ENCODE peak calls at places on chromosomes 7 and 10, in nine cellular contexts. S is GM06990, A is adrenal gland, D is choroid plexus epithelial cell, F is K562, P is OCI-LY7, Z is PC-9, R is brain microvascular endothelial cell, X is mammary epithelial cell. W is an unnamed sample.

GRCh38 chr7:32890553-32891045 is 961 bp downstream of the KBTBD2 start:
- DNase-seq in S (peak; percentile 22), D (peak; percentile 87), Z (peak; percentile 69), P (peak; percentile 73), R (peak; percentile 62), F (no peak), X (peak; percentile 69), A (no peak), W (peak; percentile 76)

GRCh38 chr10:95867866-95868265 is 39.9 kb upstream of the CC2D2B start:
- DNase-seq in A (no peak), D (no peak), P (no peak), X (no peak), F (no peak), R (no peak), S (no peak), Z (no peak), W (no peak)

GRCh38 chr7:48035967-48036478 is 680 bp downstream of the C7orf57 start:
- DNase-seq in A (peak; percentile 24), R (peak; percentile 15), F (no peak), P (no peak), S (peak; percentile 14), X (peak; percentile 17), Z (no peak), D (peak; percentile 54), W (peak; percentile 19)

GRCh38 chr7:37109853-37110252 is 338.8 kb downstream of the ELMO1 start:
- DNase-seq in F (no peak), D (no peak), Z (no peak), R (no peak), S (no peak), X (no peak), P (no peak), A (peak; percentile 45), W (no peak)

GRCh38 chr7:145169908-145170307 is 334.1 kb upstream of the TPK1 start:
- DNase-seq in P (peak; percentile 18), R (no peak), A (no peak), F (no peak), S (no peak), Z (no peak), X (no peak), D (peak; percentile 39), W (peak; percentile 23)

GRCh38 chr10:77350711-77351119 is 286.9 kb downstream of the KCNMA1 start:
- DNase-seq in X (peak; percentile 98), R (peak; percentile 100), P (no peak), F (peak; percentile 52), D (peak; percentile 98), A (peak; percentile 80), Z (peak; percentile 93), S (no peak), W (peak; percentile 98)

GRCh38 chr7:151345576-151345975 is 4.0 kb downstream of the NUB1 start:
- DNase-seq in P (no peak), X (no peak), D (no peak), S (no peak), A (no peak), R (no peak), F (no peak), Z (no peak), W (no peak)

GRCh38 chr7:5695037-5695708 is 86.3 kb downstream of the RNF216 start:
- DNase-seq in D (peak; percentile 90), X (peak; percentile 69), P (peak; percentile 24), S (peak; percentile 83), Z (no peak), A (no peak), F (no peak), R (peak; percentile 85), W (peak; percentile 26)

GRCh38 chr10:19816420-19817250 is at the start of gene PLXDC2:
- DNase-seq in P (no peak), S (no peak), Z (no peak), X (peak; percentile 47), A (peak; percentile 56), D (peak; percentile 73), R (peak; percentile 45), F (no peak), W (peak; percentile 74)

GRCh38 chr10:73655990-73656298 is at the start of gene SYNPO2L:
- DNase-seq in X (no peak), F (no peak), Z (no peak), R (no peak), D (no peak), S (no peak), A (no peak), P (no peak), W (no peak)

GRCh38 chr7:135001390-135002165 is 15.3 kb downstream of the AGBL3 start:
- DNase-seq in D (peak; percentile 54), R (no peak), F (no peak), A (no peak), P (no peak), X (no peak), S (no peak), Z (no peak), W (no peak)

GRCh38 chr10:70599791-70600190 is 2.8 kb downstream of the PRF1 start:
- DNase-seq in A (no peak), R (no peak), D (no peak), F (no peak), Z (no peak), X (no peak), P (no peak), S (no peak), W (no peak)

GRCh38 chr7:80204919-80205318 is 70.3 kb downstream of the GNAI1 start:
- DNase-seq in X (no peak), S (no peak), Z (no peak), P (no peak), D (no peak), F (no peak), R (no peak), A (no peak), W (no peak)

GRCh38 chr7:80207501-80207900 is 72.9 kb downstream of the GNAI1 start:
- DNase-seq in S (no peak), A (no peak), F (no peak), D (no peak), Z (no peak), R (no peak), P (no peak), X (no peak), W (no peak)

GRCh38 chr7:80210400-80210799 is 75.8 kb downstream of the GNAI1 start:
- DNase-seq in S (no peak), R (no peak), P (no peak), Z (no peak), X (no peak), F (no peak), A (no peak), D (peak; percentile 82), W (no peak)

DNA sequence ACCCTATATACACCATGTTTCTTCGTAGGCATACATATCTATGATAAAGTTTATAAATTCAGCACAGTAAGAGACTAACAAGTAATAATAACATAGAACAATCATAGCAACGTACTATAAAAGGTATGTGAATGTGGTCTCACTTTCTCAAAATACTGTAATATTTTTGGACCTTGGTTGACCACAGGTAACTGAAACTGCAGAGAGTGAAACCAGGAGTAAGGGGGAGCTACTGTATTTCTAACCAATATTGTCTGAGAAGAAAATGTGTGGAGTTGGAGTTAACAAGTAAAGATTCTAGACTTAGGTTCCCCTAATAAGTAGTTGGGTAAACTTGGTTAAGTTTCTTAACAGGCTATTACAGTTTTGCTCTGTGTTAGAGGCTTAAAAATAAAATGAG is 72.1 kb downstream of the GNAI1 start:
- DNase-seq in Z (no peak), P (no peak), D (no peak), S (no peak), A (no peak), F (no peak), X (no peak), R (no peak), W (no peak)
- TF ChIP-seq CTCF in Z (no peak), P (no peak), D (no peak), S (no peak), A (no peak), F (no peak), X (no peak), R (no peak), W (no peak)

DNA sequence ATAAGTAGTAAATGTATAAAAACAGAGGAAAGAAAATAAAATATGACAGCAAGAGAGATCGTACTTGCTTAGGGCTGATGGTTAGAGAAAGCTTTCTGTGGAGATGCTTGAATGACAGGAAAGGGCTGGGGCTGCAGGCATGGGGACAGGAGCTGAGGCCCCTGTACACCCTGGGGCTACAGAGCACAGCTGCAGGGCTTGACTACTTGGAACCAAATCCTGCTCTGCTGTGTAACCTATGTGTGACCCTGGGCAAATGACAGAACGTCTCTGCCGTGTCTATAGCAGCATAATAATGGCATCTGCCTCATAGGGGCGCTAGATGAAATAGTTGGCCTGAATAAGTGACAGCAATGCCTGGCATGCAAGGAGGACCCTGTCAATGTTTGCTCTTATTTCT is 254.1 kb downstream of the USP6NL start:
- DNase-seq in S (no peak), X (no peak), R (no peak), D (no peak), Z (no peak), P (no peak), A (no peak), F (no peak), W (no peak)
- H3K4me3 ChIP-seq in S (no peak overlapping the region), X (no peak overlapping the region), R (no peak overlapping the region), D (no peak overlapping the region), Z (no peak overlapping the region), P (no peak overlapping the region), A (no peak overlapping the region), F (no peak overlapping the region), W (no peak overlapping the region)

GRCh38 chr7:73864981-73865711 is 4.2 kb downstream of the TMEM270 start:
- DNase-seq in P (no peak), F (no peak), A (no peak), Z (no peak), R (no peak), D (no peak), S (no peak), X (no peak), W (no peak)

GRCh38 chr7:73870041-73870492 is 9.1 kb downstream of the TMEM270 start:
- DNase-seq in Z (no peak), F (no peak), D (no peak), R (no peak), A (no peak), S (no peak), P (no peak), X (no peak), W (no peak)

GRCh38 chr7:73869011-73869785 is 8.2 kb downstream of the TMEM270 start:
- DNase-seq in Z (no peak), P (no peak), D (peak; percentile 58), F (no peak), R (peak; percentile 37), X (no peak), A (no peak), S (no peak), W (no peak)

GRCh38 chr7:73866446-73866767 is 5.4 kb downstream of the TMEM270 start:
- DNase-seq in P (no peak), F (no peak), X (no peak), D (no peak), Z (no peak), A (no peak), S (no peak), R (no peak), W (no peak)

GRCh38 chr7:73865738-73866445 is 4.9 kb downstream of the TMEM270 start:
- DNase-seq in A (no peak), Z (no peak), X (no peak), F (peak; percentile 71), P (peak; percentile 44), D (peak; percentile 80), S (no peak), R (peak; percentile 59), W (peak; percentile 54)
- TF ChIP-seq CTCF in A (peak; percentile 60), Z (peak; percentile 78), X (peak; percentile 79), F (peak; percentile 79), P (peak; percentile 75), D (peak; percentile 86), S (peak; percentile 72), R (peak; percentile 82), W (peak; percentile 63)

GRCh38 chr10:34854147-34854601 is 39.1 kb upstream of the PARD3 start:
- DNase-seq in F (no peak), R (peak; percentile 43), X (peak; percentile 44), A (peak; percentile 24), S (no peak), P (no peak), Z (peak; percentile 41), D (peak; percentile 86), W (peak; percentile 60)
- H3K4me3 ChIP-seq in F (no peak overlapping the region), R (no peak overlapping the region), X (no peak overlapping the region), A (no peak overlapping the region), S (no peak overlapping the region), P (no peak overlapping the region), Z (no peak overlapping the region), D (peak overlapping the region; percentile 41), W (peak overlapping the region; percentile 3)